ENCODE peak calls at places on chromosomes 5 and 9, in five cellular contexts. F is DMS 273 treated with DMSO at 0.1 percent for 48 hours; P is lung; Y is mucosa of descending colon; R is activated CD4-positive, alpha-beta memory T cell treated with anti-CD3 and anti-CD28 coated beads for 36 hours. M is an unnamed sample.

GRCh38 chr5:145941677-145942130 is 5.3 kb downstream of the SH3RF2 start:
- DNase-seq in F (no peak), P (no peak), Y (no peak), R (no peak), M (no peak)

GRCh38 chr5:78587081-78587774 is 61.3 kb downstream of the LHFPL2 start:
- DNase-seq in F (no peak), P (no peak), Y (no peak), R (no peak), M (no peak)

GRCh38 chr5:65030056-65030455 is 261.3 kb downstream of the CWC27 start:
- DNase-seq in F (no peak), P (no peak), Y (no peak), R (no peak), M (no peak)

GRCh38 chr9:70563437-70564204 is 149.2 kb upstream of the KLF9 start:
- DNase-seq in F (no peak), P (no peak), Y (no peak), R (peak), M (no peak)

GRCh38 chr9:93586290-93587057 is 10.1 kb downstream of the PHF2 start:
- DNase-seq in F (no peak), P (no peak), Y (peak), R (no peak), M (no peak)

GRCh38 chr5:175746851-175747250 is 89.0 kb downstream of the HRH2 start:
- DNase-seq in F (peak), P (no peak), Y (no peak), R (no peak), M (no peak)

GRCh38 chr9:19429590-19429989 is 20.8 kb downstream of the ACER2 start:
- DNase-seq in F (no peak), P (no peak), Y (no peak), R (no peak), M (no peak)

GRCh38 chr9:136312436-136312835 is 8.5 kb upstream of the CCDC187 start:
- DNase-seq in F (no peak), P (no peak), Y (no peak), R (peak), M (no peak)

GRCh38 chr9:129221233-129221632 is 43.2 kb upstream of the IER5L start:
- DNase-seq in F (no peak), P (no peak), Y (no peak), R (no peak), M (no peak)

GRCh38 chr5:1901081-1901480 is 18.4 kb upstream of the IRX4 start:
- DNase-seq in F (no peak), P (no peak), Y (no peak), R (no peak), M (no peak)

GRCh38 chr5:157994271-157994691 is 135.3 kb upstream of the CLINT1 start:
- DNase-seq in F (no peak), P (no peak), Y (no peak), R (no peak), M (no peak)

GRCh38 chr5:20972419-20972925 is 984.5 kb upstream of the CDH18 start:
- DNase-seq in F (peak), P (peak), Y (no peak), R (no peak), M (peak)

M was measured in psoas muscle.